ENCODE peak calls at places on chromosomes 4 and X, in six cellular contexts. Q, C, W, A, P and H are unnamed samples.

GRCh38 chr4:120994521-120994920 is 72.0 kb upstream of the PRDM5 start:
- DNase-seq in C (no peak), W (peak; percentile 41), A (no peak), P (no peak), Q (no peak), H (no peak)

GRCh38 chr4:39308576-39308975 is 57.6 kb downstream of the RFC1 start:
- DNase-seq in W (no peak), A (no peak), P (no peak), C (no peak), Q (no peak), H (no peak)

GRCh38 chr4:123446791-123447474 is 50.3 kb downstream of the SPRY1 start:
- DNase-seq in P (no peak), A (no peak), C (no peak), W (peak; percentile 8), Q (no peak), H (no peak)

GRCh38 chr4:3322059-3322550 is 29.3 kb downstream of the RGS12 start:
- DNase-seq in W (peak; percentile 44), Q (peak; percentile 54), A (no peak), P (peak; percentile 30), C (no peak), H (no peak)

GRCh38 chr4:70793626-70794025 is 46.1 kb downstream of the GRSF1 start:
- DNase-seq in A (no peak), W (no peak), P (no peak), Q (no peak), C (no peak), H (no peak)

GRCh38 chr4:38663021-38663800 is 788 bp upstream of the KLF3 start:
- DNase-seq in Q (no peak), C (peak; percentile 40), W (peak; percentile 72), P (peak; percentile 51), A (peak; percentile 55), H (peak; percentile 65)

GRCh38 chr4:66766557-66766956 is 778.7 kb downstream of the CENPC start:
- DNase-seq in A (no peak), P (no peak), W (no peak), Q (peak; percentile 23), C (no peak), H (peak; percentile 13)

GRCh38 chr4:27289704-27290103 is 429.1 kb downstream of the STIM2 start:
- DNase-seq in P (no peak), W (peak; percentile 37), A (no peak), C (no peak), Q (no peak), H (no peak)

GRCh38 chrX:65034641-65035450 is 58.6 kb upstream of the ZC4H2 start:
- DNase-seq in Q (peak; percentile 93), P (peak; percentile 65), W (peak; percentile 80), A (peak; percentile 79), C (peak; percentile 73), H (peak; percentile 85)

GRCh38 chrX:97756879-97757278 is 873.2 kb downstream of the RPA4 start:
- DNase-seq in Q (no peak), W (no peak), C (no peak), P (no peak), A (no peak), H (no peak)

GRCh38 chr4:3679851-3680311 is 86.3 kb upstream of the ADRA2C start:
- DNase-seq in C (no peak), W (no peak), P (no peak), Q (peak; percentile 38), A (peak; percentile 8), H (peak; percentile 12)

GRCh38 chr4:11469900-11470708 is 41.4 kb upstream of the HS3ST1 start:
- DNase-seq in C (no peak), W (peak; percentile 22), P (no peak), A (no peak), Q (no peak), H (no peak)

GRCh38 chr4:113292371-113293042 is 243.1 kb downstream of the ANK2 start:
- DNase-seq in Q (peak; percentile 82), W (peak; percentile 93), P (peak; percentile 25), C (no peak), A (no peak), H (peak; percentile 80)

GRCh38 chr4:176791591-176792347 is 953 bp downstream of the VEGFC start:
- DNase-seq in Q (peak; percentile 58), W (peak; percentile 58), A (no peak), C (peak; percentile 46), P (peak; percentile 33), H (peak; percentile 45)

GRCh38 chr4:163609046-163609445 is 114.6 kb downstream of the TMA16 start:
- DNase-seq in Q (no peak), A (no peak), W (no peak), C (no peak), P (no peak), H (no peak)

GRCh38 chr4:165111906-165112257 is 778 bp downstream of the TMEM192 start:
- DNase-seq in P (no peak), Q (no peak), A (no peak), C (no peak), W (no peak), H (no peak)

GRCh38 chrX:77740376-77740905 is 45.6 kb downstream of the ATRX start:
- DNase-seq in W (peak; percentile 5), C (no peak), Q (no peak), P (no peak), A (no peak), H (no peak)

GRCh38 chr4:126583509-126583908 is 1049.2 kb upstream of the INTU start:
- DNase-seq in W (peak; percentile 64), C (peak; percentile 43), Q (no peak), P (no peak), A (no peak), H (peak; percentile 45)

GRCh38 chr4:39497909-39498723 is 29.1 kb downstream of the UGDH start:
- DNase-seq in A (no peak), W (no peak), Q (no peak), P (no peak), C (no peak), H (no peak)

GRCh38 chr4:17166954-17167353 is 268.5 kb upstream of the LDB2 start:
- DNase-seq in Q (peak; percentile 68), A (no peak), W (no peak), P (no peak), C (no peak), H (no peak)

GRCh38 chrX:150587585-150588503 is 19.4 kb downstream of the MTM1 start:
- DNase-seq in C (no peak), Q (no peak), A (no peak), P (no peak), W (no peak), H (peak; percentile 30)

GRCh38 chr4:89123418-89123817 is 12.1 kb downstream of the TIGD2 start:
- DNase-seq in Q (no peak), W (peak; percentile 8), P (no peak), C (no peak), A (no peak), H (no peak)

GRCh38 chr4:152735302-152735917 is 44.1 kb downstream of the TIGD4 start:
- DNase-seq in A (no peak), Q (no peak), P (no peak), W (peak; percentile 63), C (peak; percentile 38), H (no peak)

GRCh38 chrX:683572-683971 is 53.0 kb downstream of the SHOX start:
- DNase-seq in A (no peak), P (no peak), C (no peak), W (peak; percentile 64), Q (no peak), H (peak; percentile 26)

GRCh38 chr4:14168919-14169318 is 541.4 kb upstream of the BOD1L1 start:
- DNase-seq in P (no peak), A (no peak), Q (no peak), C (peak; percentile 96), W (no peak), H (no peak)

GRCh38 chr4:186294160-186294559 is 28.2 kb downstream of the F11 start:
- DNase-seq in A (no peak), P (no peak), Q (no peak), W (no peak), C (no peak), H (no peak)

GRCh38 chr4:72935462-72935861 is 134.1 kb downstream of the COX18 start:
- DNase-seq in Q (no peak), C (no peak), W (no peak), P (no peak), A (no peak), H (no peak)

GRCh38 chrX:27599928-27600327 is 9.8 kb downstream of the DCAF8L2 start:
- DNase-seq in W (no peak), Q (no peak), P (no peak), A (no peak), C (peak; percentile 65), H (no peak)

GRCh38 chrX:104098919-104099318 is 13.4 kb upstream of the ZCCHC18 start:
- DNase-seq in P (no peak), C (no peak), Q (no peak), W (no peak), A (no peak), H (no peak)

GRCh38 chr4:76589402-76589801 is 154.4 kb downstream of the SHROOM3 start:
- DNase-seq in P (no peak), A (no peak), C (peak; percentile 7), Q (no peak), W (peak; percentile 57), H (no peak)

GRCh38 chr4:116702949-116703348 is 382.4 kb downstream of the TRAM1L1 start:
- DNase-seq in A (no peak), C (peak; percentile 49), W (peak; percentile 48), P (no peak), Q (no peak), H (no peak)

GRCh38 chr4:182297659-182298058 is 54.5 kb downstream of the TENM3 start:
- DNase-seq in W (no peak), C (peak; percentile 88), A (no peak), Q (no peak), P (no peak), H (no peak)

GRCh38 chr4:83128235-83128929 is 13.9 kb upstream of the PLAC8 start:
- DNase-seq in W (no peak), A (no peak), Q (no peak), C (peak; percentile 82), P (no peak), H (no peak)

GRCh38 chrX:51437521-51437920 is 58.9 kb downstream of the NUDT11 start:
- DNase-seq in C (no peak), P (no peak), Q (no peak), W (no peak), A (no peak), H (no peak)

GRCh38 chrX:53580742-53581504 is 105.6 kb downstream of the HUWE1 start:
- DNase-seq in W (no peak), C (no peak), A (no peak), P (no peak), Q (peak; percentile 45), H (no peak)